ENCODE peak calls at places on chromosomes 1 and 21, in four cellular contexts. A is H1, W is K562, Q is HepG2. B is an unnamed sample.

GRCh38 chr21:17736072-17736471 is 83.1 kb downstream of the C21orf91 start:
- DNase-seq in A (no peak), W (no peak), Q (no peak), B (no peak)

GRCh38 chr1:181592261-181592859 is 109.0 kb downstream of the CACNA1E start:
- DNase-seq in A (no peak), W (no peak), Q (no peak), B (no peak)

GRCh38 chr1:54121482-54122130 is 31.2 kb downstream of the CDCP2 start:
- DNase-seq in A (peak; percentile 94), W (peak; percentile 94), Q (peak; percentile 64), B (peak; percentile 84)

GRCh38 chr1:180863158-180863775 is 49.4 kb upstream of the KIAA1614 start:
- DNase-seq in A (no peak), W (peak; percentile 38), Q (peak; percentile 31), B (peak; percentile 30)

GRCh38 chr1:82565546-82565945 is 764.8 kb downstream of the ADGRL2 start:
- DNase-seq in A (no peak), W (no peak), Q (no peak), B (no peak)

GRCh38 chr21:18725653-18726052 is 322.1 kb upstream of the TMPRSS15 start:
- DNase-seq in A (no peak), W (no peak), Q (no peak), B (no peak)

GRCh38 chr1:169308313-169309039 is 59.1 kb downstream of the NME7 start:
- DNase-seq in A (no peak), W (no peak), Q (no peak), B (no peak)

GRCh38 chr21:43355925-43356289 is 71.0 kb downstream of the SIK1 start:
- DNase-seq in A (no peak), W (no peak), Q (peak; percentile 80), B (no peak)

GRCh38 chr1:109024651-109025050 is 17.3 kb downstream of the WDR47 start:
- DNase-seq in A (no peak), W (no peak), Q (no peak), B (no peak)

GRCh38 chr1:115829023-115829674 is 11.8 kb downstream of the NHLH2 start:
- DNase-seq in A (peak; percentile 50), W (peak; percentile 29), Q (peak; percentile 28), B (no peak)

GRCh38 chr1:240271081-240271480 is 179.4 kb downstream of the FMN2 start:
- DNase-seq in A (no peak), W (no peak), Q (no peak), B (no peak)

GRCh38 chr1:3134378-3135072 is 65.5 kb downstream of the PRDM16 start:
- DNase-seq in A (no peak), W (no peak), Q (no peak), B (no peak)
- TF ChIP-seq HDAC2 in A (no peak), W (no peak), Q (no peak), B (no peak)

GRCh38 chr1:38941527-38942019 is at the start of gene RHBDL2:
- DNase-seq in A (peak; percentile 60), W (no peak), Q (no peak), B (peak; percentile 35)
- TF ChIP-seq JUN in A (no peak), W (no peak), Q (no peak), B (no peak)

DNA sequence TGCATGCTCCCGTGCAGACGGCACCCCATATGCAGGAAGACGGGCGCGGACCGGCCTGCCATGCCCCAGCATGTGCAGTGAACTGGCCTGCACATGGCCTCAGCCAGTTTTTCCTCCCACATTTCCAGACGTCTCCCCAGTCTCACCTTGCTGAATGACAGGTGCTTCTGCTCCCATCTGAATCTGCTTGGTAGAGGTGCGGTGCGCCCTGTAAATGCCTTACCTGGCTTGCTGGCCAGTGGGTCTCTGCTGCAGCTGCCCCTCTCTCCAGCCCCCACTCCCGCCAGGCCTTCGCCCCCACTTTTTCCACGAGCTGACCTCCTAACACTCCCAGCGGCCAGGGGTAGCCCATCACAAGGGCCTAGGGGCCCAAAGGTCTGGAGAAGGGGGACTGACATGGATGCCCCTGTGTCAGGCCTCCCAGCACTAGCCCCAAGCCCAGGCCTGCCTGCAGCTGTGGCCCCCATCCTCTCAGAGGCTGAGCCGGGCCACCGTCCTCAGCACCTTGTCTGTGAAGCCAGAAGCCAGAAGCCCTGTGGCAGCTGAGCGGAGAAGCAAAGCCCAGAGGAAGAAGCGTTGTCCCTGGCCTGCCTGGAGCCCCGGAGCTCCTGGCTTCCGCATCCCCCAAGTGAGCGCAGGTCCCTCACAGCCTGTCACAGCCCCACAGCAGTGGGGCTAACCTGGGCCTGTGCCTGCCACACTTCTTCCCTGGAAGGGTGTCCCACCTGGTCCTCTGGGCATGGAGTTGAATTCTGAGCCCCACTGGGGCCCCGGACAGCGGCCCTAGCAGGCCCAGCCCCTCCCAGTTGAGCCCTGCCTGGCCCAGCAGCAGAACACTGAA is 3.7 kb upstream of the SLC19A1 start:
- DNase-seq in A (peak; percentile 38), W (no peak), Q (no peak), B (no peak)
- TF ChIP-seq HDAC2 in A (no peak), W (no peak), Q (no peak), B (no peak)

GRCh38 chr21:35509004-35509704 is 460.1 kb upstream of the RUNX1 start:
- DNase-seq in A (no peak), W (no peak), Q (no peak), B (no peak)
- TF ChIP-seq JUN in A (no peak), W (no peak), Q (no peak), B (no peak)

GRCh38 chr21:39121600-39122355 is 61.5 kb downstream of the PSMG1 start:
- DNase-seq in A (peak; percentile 31), W (no peak), Q (no peak), B (no peak)
- TF ChIP-seq HDAC2 in A (no peak), W (no peak), Q (no peak), B (no peak)

DNA sequence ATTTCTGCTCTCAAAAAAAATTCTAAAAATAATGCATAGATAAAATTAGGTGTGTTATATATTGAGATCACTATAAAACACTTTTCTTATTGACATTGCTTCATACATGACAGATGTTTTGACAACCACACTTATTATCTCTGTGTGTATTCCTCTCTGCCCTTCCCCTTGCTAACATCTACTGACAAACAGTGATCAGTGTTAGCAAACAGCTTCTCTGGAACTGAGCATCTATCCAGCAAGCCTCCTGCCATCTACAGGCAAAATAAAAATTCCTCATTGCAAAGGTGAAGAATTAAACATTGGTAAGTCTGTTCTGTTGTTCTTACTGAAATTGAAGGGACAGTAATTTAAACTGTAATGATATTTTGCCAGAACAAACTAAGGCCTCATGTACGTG is 2153.9 kb downstream of the NCAM2 start:
- DNase-seq in A (no peak), W (no peak), Q (no peak), B (no peak)
- TF ChIP-seq JUN in A (no peak), W (no peak), Q (no peak), B (no peak)

GRCh38 chr1:231522931-231523642 is 5.4 kb upstream of the TSNAX start:
- DNase-seq in A (no peak), W (no peak), Q (no peak), B (no peak)
- TF ChIP-seq HDAC2 in A (no peak), W (no peak), Q (no peak), B (no peak)

GRCh38 chr1:3996846-3997705 is 97.0 kb upstream of the C1orf174 start:
- DNase-seq in A (no peak), W (no peak), Q (no peak), B (no peak)

GRCh38 chr1:3995141-3995780 is 95.2 kb upstream of the C1orf174 start:
- DNase-seq in A (no peak), W (no peak), Q (no peak), B (no peak)

GRCh38 chr1:3999941-4000735 is 100.1 kb upstream of the C1orf174 start:
- DNase-seq in A (no peak), W (no peak), Q (no peak), B (no peak)

GRCh38 chr1:4000811-4001251 is 100.8 kb upstream of the C1orf174 start:
- DNase-seq in A (no peak), W (no peak), Q (no peak), B (no peak)

GRCh38 chr1:3998086-3998485 is 98.0 kb upstream of the C1orf174 start:
- DNase-seq in A (no peak), W (no peak), Q (no peak), B (no peak)
- TF ChIP-seq JUN in A (no peak), W (no peak), Q (no peak), B (no peak)

GRCh38 chr1:151693057-151693651 is 23.4 kb downstream of the CELF3 start:
- DNase-seq in A (no peak), W (no peak), Q (peak; percentile 36), B (peak; percentile 54)
- TF ChIP-seq HDAC2 in A (no peak), W (no peak), Q (no peak), B (no peak)

GRCh38 chr1:79457825-79458224 is 451.3 kb upstream of the ADGRL4 start:
- DNase-seq in A (no peak), W (no peak), Q (no peak), B (no peak)

DNA sequence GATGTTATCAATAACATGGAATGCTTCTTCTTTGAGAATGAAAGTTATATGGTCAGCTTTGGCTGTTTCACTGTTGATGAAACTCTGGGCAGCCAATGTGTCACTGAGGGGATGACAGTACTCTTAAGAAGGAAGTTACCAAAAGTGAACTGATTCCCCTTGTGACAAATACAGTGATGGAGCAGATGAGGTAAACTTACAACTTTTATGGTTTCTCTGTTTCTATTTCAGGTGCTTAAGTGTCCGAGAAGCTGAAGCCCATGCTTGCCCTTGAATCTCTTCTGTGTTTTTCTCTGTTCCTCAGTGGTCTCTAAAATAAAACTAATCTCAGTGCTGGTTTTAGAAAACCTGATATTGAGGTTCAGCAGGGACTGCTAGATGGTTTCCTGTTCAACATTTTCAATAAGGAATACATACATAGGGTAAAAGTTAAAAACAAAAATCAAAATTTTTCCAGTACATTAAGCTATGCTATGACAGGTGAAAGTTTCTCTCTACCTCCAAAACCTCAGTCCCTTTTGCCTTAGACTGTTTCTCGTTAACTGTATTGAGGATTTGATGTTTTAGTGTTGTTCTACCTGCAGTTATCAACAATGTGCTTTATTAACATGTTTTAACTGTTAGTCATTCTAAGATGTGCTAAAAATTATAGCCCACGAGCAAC is 454.4 kb upstream of the ADGRL4 start:
- DNase-seq in A (no peak), W (no peak), Q (no peak), B (no peak)
- TF ChIP-seq JUN in A (no peak), W (no peak), Q (no peak), B (no peak)

B was measured in A549.